ENCODE peak calls at places on chromosomes 6 and 20, in four cellular contexts. L, I, H and N are unnamed samples.

GRCh38 chr6:17214106-17214505 is 67.1 kb upstream of the RBM24 start:
- DNase-seq in L (no peak), I (no peak), H (no peak), N (no peak)

GRCh38 chr6:164013480-164014208 is 599.1 kb downstream of the QKI start:
- DNase-seq in L (no peak), I (no peak), H (no peak), N (no peak)

GRCh38 chr6:8195040-8195713 is 92.8 kb upstream of the EEF1E1 start:
- DNase-seq in L (no peak), I (no peak), H (no peak), N (no peak)

GRCh38 chr20:53493201-53493908 is 100.3 kb downstream of the ZNF217 start:
- DNase-seq in L (no peak), I (no peak), H (no peak), N (no peak)

GRCh38 chr6:32115623-32116022 is 6.5 kb upstream of the TNXB start:
- DNase-seq in L (no peak), I (no peak), H (no peak), N (no peak)

GRCh38 chr6:126176266-126176665 is 163.6 kb upstream of the CENPW start:
- DNase-seq in L (no peak), I (no peak), H (no peak), N (no peak)

GRCh38 chr6:34810936-34811632 is 19.2 kb downstream of the BLTP3A start:
- DNase-seq in L (no peak), I (no peak), H (no peak), N (peak; percentile 78)

GRCh38 chr6:81938014-81938761 is 185.7 kb upstream of the TENT5A start:
- DNase-seq in L (no peak), I (no peak), H (no peak), N (peak; percentile 49)

GRCh38 chr6:37507690-37508421 is 8.2 kb upstream of the CCDC167 start:
- DNase-seq in L (no peak), I (no peak), H (peak; percentile 29), N (no peak)

GRCh38 chr6:113640046-113640445 is 217.1 kb upstream of the MARCKS start:
- DNase-seq in L (no peak), I (no peak), H (no peak), N (no peak)

GRCh38 chr6:71072508-71072907 is 115.6 kb upstream of the B3GAT2 start:
- DNase-seq in L (no peak), I (no peak), H (no peak), N (no peak)

GRCh38 chr6:167691566-167692312 is 135.0 kb upstream of the AFDN start:
- DNase-seq in L (no peak), I (no peak), H (no peak), N (no peak)

GRCh38 chr20:4613718-4614620 is 107.7 kb upstream of the PRND start:
- DNase-seq in L (peak; percentile 96), I (no peak), H (peak; percentile 73), N (peak; percentile 92)

GRCh38 chr20:58160451-58161051 is 67.9 kb downstream of the ANKRD60 start:
- DNase-seq in L (no peak), I (peak; percentile 32), H (no peak), N (no peak)

GRCh38 chr6:12060780-12061619 is 48.9 kb downstream of the HIVEP1 start:
- DNase-seq in L (peak; percentile 80), I (no peak), H (peak; percentile 52), N (peak; percentile 63)

GRCh38 chr6:17600527-17601388 is 656 bp downstream of the FAM8A1 start:
- DNase-seq in L (peak; percentile 24), I (peak; percentile 2), H (peak; percentile 42), N (peak; percentile 73)

GRCh38 chr6:111591370-111591900 is 14.2 kb downstream of the TRAF3IP2 start:
- DNase-seq in L (no peak), I (peak; percentile 99), H (no peak), N (peak; percentile 86)

GRCh38 chr6:25921525-25922203 is 8.8 kb downstream of the SLC17A2 start:
- DNase-seq in L (no peak), I (no peak), H (no peak), N (no peak)

GRCh38 chr6:54907316-54907715 is 60.7 kb downstream of the FAM83B start:
- DNase-seq in L (no peak), I (no peak), H (no peak), N (no peak)

GRCh38 chr20:62918830-62919229 is 7.5 kb downstream of the DIDO1 start:
- DNase-seq in L (no peak), I (no peak), H (peak; percentile 46), N (peak; percentile 67)

GRCh38 chr20:62792182-62792939 is 3.9 kb upstream of the MRGBP start:
- DNase-seq in L (no peak), I (no peak), H (no peak), N (no peak)

GRCh38 chr6:63477422-63478040 is 94.7 kb upstream of the LOC128125822 start:
- DNase-seq in L (no peak), I (no peak), H (no peak), N (no peak)

GRCh38 chr20:61973515-61974356 is 91.9 kb downstream of the TAF4 start:
- DNase-seq in L (no peak), I (no peak), H (no peak), N (no peak)

GRCh38 chr20:63931735-63932134 is 24.5 kb downstream of the UCKL1 start:
- DNase-seq in L (no peak), I (no peak), H (no peak), N (no peak)